ENCODE peak calls at places on chromosomes 5 and 9, in six cellular contexts. S, N, U, J, E and P are unnamed samples.

GRCh38 chr5:180642181-180643140 is 6.9 kb downstream of the FLT4 start:
- DNase-seq in J (no peak), U (no peak), N (no peak), E (no peak), S (no peak), P (no peak)

GRCh38 chr5:129445379-129445778 is 14.7 kb upstream of the ADAMTS19 start:
- DNase-seq in E (no peak), U (no peak), J (no peak), S (no peak), N (no peak), P (no peak)

GRCh38 chr9:87718852-87719612 is 6.9 kb upstream of the CTSL start:
- DNase-seq in U (no peak), N (no peak), S (no peak), E (no peak), J (no peak), P (no peak)

GRCh38 chr9:124863371-124863831 is 1.5 kb downstream of the ARPC5L start:
- DNase-seq in U (no peak), E (no peak), S (no peak), N (no peak), J (no peak), P (no peak)

GRCh38 chr5:121982500-121983261 is 20.9 kb downstream of the SRFBP1 start:
- DNase-seq in U (no peak), E (no peak), J (no peak), S (no peak), N (no peak), P (peak; percentile 19)

GRCh38 chr9:126474786-126475485 is 138.8 kb upstream of the LMX1B start:
- DNase-seq in E (no peak), S (no peak), N (no peak), J (peak; percentile 46), U (no peak), P (peak; percentile 69)

GRCh38 chr9:130128251-130128650 is 44.0 kb upstream of the NCS1 start:
- DNase-seq in N (no peak), J (no peak), S (no peak), E (no peak), U (no peak), P (no peak)

GRCh38 chr5:68396722-68397121 is 181.2 kb downstream of the PIK3R1 start:
- DNase-seq in J (no peak), U (no peak), N (no peak), E (no peak), S (no peak), P (no peak)

GRCh38 chr9:86854898-86855523 is 92.3 kb downstream of the GAS1 start:
- DNase-seq in N (peak; percentile 36), J (peak; percentile 42), S (peak; percentile 86), E (peak; percentile 97), U (peak; percentile 87), P (peak; percentile 96)

GRCh38 chr9:124206391-124206790 is 51.4 kb upstream of the NEK6 start:
- DNase-seq in E (no peak), S (no peak), N (no peak), U (no peak), J (no peak), P (no peak)

GRCh38 chr5:10599828-10600227 is 36.0 kb downstream of the ANKRD33B start:
- DNase-seq in N (no peak), E (no peak), J (peak; percentile 62), U (no peak), S (no peak), P (peak; percentile 78)

GRCh38 chr9:79213417-79214125 is 358.2 kb upstream of the TLE4 start:
- DNase-seq in E (no peak), S (no peak), N (no peak), J (no peak), U (no peak), P (peak; percentile 70)

GRCh38 chr5:160672521-160672920 is 179.5 kb downstream of the ATP10B start:
- DNase-seq in J (no peak), U (no peak), E (no peak), S (no peak), N (no peak), P (no peak)

GRCh38 chr9:95399261-95399660 is 81.8 kb upstream of the FANCC start:
- DNase-seq in U (no peak), S (no peak), E (no peak), J (no peak), N (no peak), P (no peak)

GRCh38 chr5:13408616-13409015 is 535.9 kb downstream of the DNAH5 start:
- DNase-seq in E (no peak), S (no peak), N (no peak), J (no peak), U (no peak), P (no peak)

GRCh38 chr9:124258765-124259272 is 1.1 kb downstream of the NEK6 start:
- DNase-seq in E (peak; percentile 64), J (peak; percentile 65), U (no peak), N (no peak), S (peak; percentile 55), P (no peak)

GRCh38 chr5:75951158-75951557 is 132.0 kb upstream of the SV2C start:
- DNase-seq in U (no peak), J (no peak), E (no peak), S (no peak), N (no peak), P (no peak)

GRCh38 chr5:75952963-75953362 is 130.2 kb upstream of the SV2C start:
- DNase-seq in S (no peak), U (no peak), N (no peak), J (no peak), E (no peak), P (no peak)

GRCh38 chr5:75952291-75952690 is 130.9 kb upstream of the SV2C start:
- DNase-seq in N (no peak), E (no peak), S (no peak), U (no peak), J (no peak), P (no peak)

GRCh38 chr5:75951716-75952115 is 131.5 kb upstream of the SV2C start:
- DNase-seq in U (no peak), N (no peak), E (no peak), J (no peak), S (no peak), P (no peak)

DNA sequence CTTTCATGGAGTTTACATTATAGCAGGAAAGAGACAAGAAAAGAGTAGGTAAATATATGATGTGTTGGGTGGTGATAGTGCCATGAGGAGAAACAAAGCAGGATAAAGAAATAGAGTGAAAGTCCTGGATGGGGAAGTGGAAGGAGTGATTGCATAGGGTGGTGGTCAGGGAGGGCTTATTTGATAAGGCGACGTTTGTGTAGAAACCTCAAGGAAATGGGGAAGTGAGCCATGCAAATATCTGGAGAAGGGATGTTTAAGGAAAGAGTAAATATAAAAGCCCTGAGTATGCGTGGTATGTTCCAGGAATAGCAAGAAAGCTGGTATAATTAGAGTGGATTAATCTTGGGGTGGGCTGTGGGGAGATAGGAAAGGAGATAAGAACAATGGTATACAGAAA is 134.7 kb upstream of the SV2C start:
- DNase-seq in N (no peak), E (no peak), J (no peak), U (no peak), S (no peak), P (no peak)
- H4K8ac ChIP-seq in N (no peak overlapping the region), E (no peak overlapping the region), J (no peak overlapping the region), U (no peak overlapping the region), S (no peak overlapping the region), P (no peak overlapping the region)

GRCh38 chr5:74641014-74641777 is 668 bp upstream of the ENC1 start:
- DNase-seq in S (peak; percentile 84), E (peak; percentile 86), N (no peak), J (peak; percentile 87), U (peak; percentile 65), P (peak; percentile 64)
- H4K8ac ChIP-seq in S (no peak overlapping the region), E (no peak overlapping the region), N (no peak overlapping the region), J (peak overlapping the region; percentile 97), U (no peak overlapping the region), P (peak overlapping the region; percentile 28)

GRCh38 chr9:137619240-137620090 is 660 bp downstream of the EHMT1 start:
- DNase-seq in S (no peak), E (peak; percentile 45), J (peak; percentile 61), N (no peak), U (no peak), P (peak; percentile 36)

GRCh38 chr9:137615387-137615871 is 3.4 kb upstream of the EHMT1 start:
- DNase-seq in N (no peak), S (no peak), J (no peak), U (no peak), E (no peak), P (no peak)

GRCh38 chr9:137620581-137620980 is 1.8 kb downstream of the EHMT1 start:
- DNase-seq in N (no peak), E (no peak), J (no peak), U (no peak), S (no peak), P (no peak)

GRCh38 chr9:137621131-137621757 is 2.4 kb downstream of the EHMT1 start:
- DNase-seq in S (no peak), U (no peak), E (no peak), N (no peak), J (peak; percentile 57), P (no peak)

DNA sequence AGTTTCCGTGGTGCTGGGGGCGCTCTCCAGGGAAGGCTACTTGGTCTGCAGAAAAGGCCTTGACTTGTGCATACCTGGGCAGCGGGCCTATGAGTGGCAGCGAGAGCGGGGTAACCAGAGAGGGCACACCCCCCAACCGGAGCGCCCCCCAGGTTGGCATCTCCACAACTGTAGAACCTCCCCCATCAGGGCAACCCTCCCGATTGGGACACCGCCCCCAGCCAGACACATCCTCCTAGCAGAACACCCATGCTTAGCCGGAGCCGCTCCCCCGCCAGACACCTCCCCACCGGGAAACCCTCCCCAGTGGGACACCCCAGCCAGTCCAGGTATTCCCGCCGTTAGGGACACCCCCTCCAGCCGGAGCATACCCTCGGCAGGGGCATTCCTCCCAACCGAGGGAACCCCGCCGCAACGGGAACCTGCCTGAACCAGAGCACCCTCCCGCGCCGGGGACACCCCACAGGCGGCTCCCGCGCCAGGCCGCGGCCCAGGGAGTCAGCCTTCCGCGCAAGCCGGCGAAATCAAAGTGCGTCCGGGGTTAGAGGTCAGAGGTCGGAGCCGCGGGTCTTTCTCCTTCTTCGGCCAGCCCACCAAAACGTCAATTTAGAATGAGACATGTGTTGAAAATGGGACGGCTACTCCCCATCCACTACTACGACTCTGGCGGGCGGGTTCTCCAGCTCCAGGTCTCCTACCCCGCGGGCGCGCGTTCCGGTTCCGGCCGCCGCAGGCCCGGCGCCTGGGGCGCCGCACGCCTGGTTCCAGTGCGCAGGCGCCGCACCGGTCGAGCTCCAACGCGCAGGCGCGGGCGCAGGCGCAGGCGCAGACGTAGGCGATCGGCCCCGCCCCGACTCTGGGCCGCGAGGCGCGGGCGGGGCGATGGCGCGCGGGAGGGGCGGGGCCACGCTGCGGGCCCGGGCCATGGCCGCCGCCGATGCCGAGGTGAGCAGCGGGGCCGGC is at the start of gene EHMT1:
- DNase-seq in E (peak; percentile 87), J (peak; percentile 77), N (peak; percentile 46), U (peak; percentile 94), S (peak; percentile 83), P (peak; percentile 74)
- H4K8ac ChIP-seq in E (no peak within 1 kb of the TSS), J (peak within 1 kb of the TSS; percentile 92), N (peak within 1 kb of the TSS; percentile 93), U (no peak within 1 kb of the TSS), S (no peak within 1 kb of the TSS), P (peak within 1 kb of the TSS; percentile 98)

GRCh38 chr5:138748630-138749081 is 4.6 kb upstream of the CTNNA1 start:
- DNase-seq in U (no peak), N (no peak), E (no peak), J (peak; percentile 73), S (no peak), P (peak; percentile 25)

GRCh38 chr5:138745268-138745667 is 8.0 kb upstream of the CTNNA1 start:
- DNase-seq in U (no peak), E (peak; percentile 78), N (no peak), S (no peak), J (no peak), P (no peak)

GRCh38 chr5:138739938-138740337 is 13.3 kb upstream of the CTNNA1 start:
- DNase-seq in U (no peak), N (no peak), J (no peak), S (no peak), E (no peak), P (no peak)

GRCh38 chr5:138738399-138738798 is 14.8 kb upstream of the CTNNA1 start:
- DNase-seq in E (no peak), U (no peak), N (no peak), J (no peak), S (no peak), P (no peak)

GRCh38 chr5:138743506-138743905 is 9.7 kb upstream of the CTNNA1 start:
- DNase-seq in E (peak; percentile 44), N (no peak), J (no peak), U (no peak), S (peak; percentile 45), P (no peak)
- H4K8ac ChIP-seq in E (no peak overlapping the region), N (no peak overlapping the region), J (no peak overlapping the region), U (no peak overlapping the region), S (no peak overlapping the region), P (no peak overlapping the region)